ENCODE peak calls at places on chromosome 7, in five cellular contexts. One of them, this sample, is unnamed.

GRCh38 chr7:93148135-93148534 is at the start of gene SAMD9L:
- DNase-seq in astrocyte: no peak
- DNase-seq in RWPE1: no peak
- DNase-seq in GM13976: peak; percentile 32
- DNase-seq in tibial nerve: no peak
- DNase-seq in this sample: peak; percentile 70

GRCh38 chr7:95420996-95421846 is 13.6 kb downstream of the PON2 start:
- DNase-seq in GM13976: no peak
- DNase-seq in RWPE1: no peak
- DNase-seq in tibial nerve: no peak
- DNase-seq in astrocyte: peak; percentile 38
- DNase-seq in this sample: no peak

GRCh38 chr7:116522247-116522646 is 2.6 kb upstream of the CAV1 start:
- DNase-seq in astrocyte: peak; percentile 96
- DNase-seq in RWPE1: peak; percentile 80
- DNase-seq in GM13976: no peak
- DNase-seq in tibial nerve: no peak
- DNase-seq in this sample: peak; percentile 95

GRCh38 chr7:132077986-132078385 is 498.3 kb downstream of the PLXNA4 start:
- DNase-seq in tibial nerve: no peak
- DNase-seq in astrocyte: peak; percentile 47
- DNase-seq in RWPE1: no peak
- DNase-seq in GM13976: no peak
- DNase-seq in this sample: no peak

GRCh38 chr7:90271753-90272152 is 26.8 kb downstream of the CFAP69 start:
- DNase-seq in tibial nerve: no peak
- DNase-seq in astrocyte: peak; percentile 79
- DNase-seq in RWPE1: no peak
- DNase-seq in GM13976: no peak
- DNase-seq in this sample: peak; percentile 49

GRCh38 chr7:13988011-13988410 is 1.5 kb downstream of the ETV1 start:
- DNase-seq in tibial nerve: no peak
- DNase-seq in astrocyte: peak; percentile 89
- DNase-seq in RWPE1: no peak
- DNase-seq in GM13976: no peak
- DNase-seq in this sample: peak; percentile 42

GRCh38 chr7:37732253-37732652 is 48.7 kb downstream of the GPR141 start:
- DNase-seq in astrocyte: no peak
- DNase-seq in tibial nerve: peak; percentile 83
- DNase-seq in RWPE1: no peak
- DNase-seq in GM13976: peak; percentile 60
- DNase-seq in this sample: peak; percentile 5

GRCh38 chr7:107486041-107486440 is 16.2 kb downstream of the GPR22 start:
- DNase-seq in tibial nerve: no peak
- DNase-seq in astrocyte: no peak
- DNase-seq in GM13976: no peak
- DNase-seq in RWPE1: no peak
- DNase-seq in this sample: no peak

GRCh38 chr7:107596881-107597581 is 17.0 kb downstream of the BCAP29 start:
- DNase-seq in tibial nerve: no peak
- DNase-seq in RWPE1: no peak
- DNase-seq in astrocyte: no peak
- DNase-seq in GM13976: no peak
- DNase-seq in this sample: peak; percentile 34

GRCh38 chr7:184768-185264 is 7.6 kb upstream of the FAM20C start:
- DNase-seq in RWPE1: no peak
- DNase-seq in GM13976: no peak
- DNase-seq in astrocyte: no peak
- DNase-seq in tibial nerve: no peak
- DNase-seq in this sample: peak; percentile 65

GRCh38 chr7:24718431-24718831 is 38.8 kb downstream of the GSDME start:
- DNase-seq in GM13976: peak; percentile 21
- DNase-seq in tibial nerve: no peak
- DNase-seq in RWPE1: no peak
- DNase-seq in astrocyte: no peak
- DNase-seq in this sample: no peak

GRCh38 chr7:149774237-149775175 is 1.1 kb upstream of the ZNF467 start:
- DNase-seq in RWPE1: no peak
- DNase-seq in GM13976: no peak
- DNase-seq in astrocyte: no peak
- DNase-seq in tibial nerve: no peak
- DNase-seq in this sample: no peak

GRCh38 chr7:17234398-17235021 is 63.9 kb upstream of the AHR start:
- DNase-seq in tibial nerve: peak; percentile 40
- DNase-seq in RWPE1: peak; percentile 83
- DNase-seq in astrocyte: peak; percentile 96
- DNase-seq in GM13976: peak; percentile 53
- DNase-seq in this sample: peak; percentile 99

GRCh38 chr7:42156957-42157721 is 79.9 kb downstream of the GLI3 start:
- DNase-seq in astrocyte: no peak
- DNase-seq in tibial nerve: no peak
- DNase-seq in RWPE1: no peak
- DNase-seq in GM13976: no peak
- DNase-seq in this sample: no peak

GRCh38 chr7:159030490-159031134 is 114.1 kb downstream of the VIPR2 start:
- DNase-seq in tibial nerve: peak; percentile 5
- DNase-seq in RWPE1: peak; percentile 4
- DNase-seq in astrocyte: no peak
- DNase-seq in GM13976: peak; percentile 65
- DNase-seq in this sample: peak; percentile 31

GRCh38 chr7:30984359-30985107 is 20.8 kb downstream of the GHRHR start:
- DNase-seq in tibial nerve: no peak
- DNase-seq in astrocyte: peak; percentile 42
- DNase-seq in RWPE1: peak; percentile 64
- DNase-seq in GM13976: no peak
- DNase-seq in this sample: peak; percentile 79

GRCh38 chr7:115707236-115707635 is 323.3 kb downstream of the TFEC start:
- DNase-seq in astrocyte: no peak
- DNase-seq in GM13976: no peak
- DNase-seq in tibial nerve: no peak
- DNase-seq in RWPE1: peak; percentile 6
- DNase-seq in this sample: peak; percentile 8

GRCh38 chr7:24847754-24848153 is 90.5 kb upstream of the GSDME start:
- DNase-seq in GM13976: no peak
- DNase-seq in RWPE1: no peak
- DNase-seq in astrocyte: no peak
- DNase-seq in tibial nerve: no peak
- DNase-seq in this sample: no peak

GRCh38 chr7:103524042-103524907 is 78.3 kb upstream of the SLC26A5 start:
- DNase-seq in astrocyte: peak; percentile 13
- DNase-seq in GM13976: no peak
- DNase-seq in RWPE1: peak; percentile 17
- DNase-seq in tibial nerve: no peak
- DNase-seq in this sample: peak; percentile 49

GRCh38 chr7:151940048-151940845 is 16.0 kb upstream of the GALNTL5 start:
- DNase-seq in GM13976: no peak
- DNase-seq in astrocyte: peak; percentile 44
- DNase-seq in tibial nerve: no peak
- DNase-seq in RWPE1: peak; percentile 46
- DNase-seq in this sample: peak; percentile 67

GRCh38 chr7:39709768-39710291 is 86.5 kb downstream of the RALA start:
- DNase-seq in astrocyte: peak; percentile 81
- DNase-seq in RWPE1: no peak
- DNase-seq in GM13976: peak; percentile 34
- DNase-seq in tibial nerve: peak; percentile 16
- DNase-seq in this sample: peak; percentile 17

GRCh38 chr7:99407849-99408346 is 499 bp downstream of the PDAP1 start:
- DNase-seq in RWPE1: peak; percentile 80
- DNase-seq in astrocyte: peak; percentile 79
- DNase-seq in tibial nerve: peak; percentile 39
- DNase-seq in GM13976: no peak
- DNase-seq in this sample: peak; percentile 78

This sample was measured in M059J.